ENCODE peak calls at places on chromosomes 12 and 14, in nine cellular contexts. L is heart left ventricle, S is prostate gland, Y is GM13976, D is WTC11, P is kidney epithelial cell, Q is heart right ventricle, H is ovary, E is WERI-Rb-1. W is an unnamed sample.

GRCh38 chr12:114405449-114406271 is at the start of gene TBX5:
- DNase-seq in L (no peak), S (no peak), Y (peak), D (peak), P (no peak), Q (no peak), H (no peak), E (peak), W (no peak)

GRCh38 chr12:124334266-124334665 is 39.4 kb downstream of the RFLNA start:
- DNase-seq in L (no peak), S (no peak), Y (no peak), D (no peak), P (no peak), Q (no peak), H (no peak), E (no peak), W (no peak)

GRCh38 chr14:61193471-61193870 is 87.7 kb downstream of the TMEM30B start:
- DNase-seq in L (no peak), S (no peak), Y (no peak), D (no peak), P (no peak), Q (no peak), H (no peak), E (no peak), W (no peak)

GRCh38 chr12:64679487-64679983 is 69.2 kb downstream of the RASSF3 start:
- DNase-seq in L (peak), S (peak), Y (no peak), D (no peak), P (peak), Q (peak), H (peak), E (no peak), W (peak)

GRCh38 chr12:39503445-39503844 is 60.5 kb upstream of the KIF21A start:
- DNase-seq in L (no peak), S (no peak), Y (no peak), D (no peak), P (peak), Q (no peak), H (no peak), E (no peak), W (no peak)

GRCh38 chr14:76955575-76956252 is 72.8 kb downstream of the IRF2BPL start:
- DNase-seq in L (no peak), S (peak), Y (peak), D (no peak), P (no peak), Q (no peak), H (no peak), E (no peak), W (peak)

GRCh38 chr14:72479471-72479931 is 414.4 kb downstream of the DPF3 start:
- DNase-seq in L (no peak), S (no peak), Y (no peak), D (no peak), P (no peak), Q (no peak), H (no peak), E (no peak), W (peak)

GRCh38 chr12:51973560-51973959 is 22.1 kb downstream of the ACVR1B start:
- DNase-seq in L (no peak), S (no peak), Y (no peak), D (no peak), P (no peak), Q (no peak), H (no peak), E (no peak), W (no peak)

GRCh38 chr12:2925322-2925995 is 33.7 kb upstream of the TEAD4 start:
- DNase-seq in L (no peak), S (no peak), Y (peak), D (no peak), P (no peak), Q (no peak), H (no peak), E (no peak), W (no peak)

GRCh38 chr12:29072631-29073030 is 76.4 kb upstream of the FAR2 start:
- DNase-seq in L (no peak), S (no peak), Y (no peak), D (no peak), P (peak), Q (no peak), H (no peak), E (no peak), W (no peak)

GRCh38 chr12:2877959-2878732 is 1.1 kb downstream of the RHNO1 start:
- DNase-seq in L (no peak), S (no peak), Y (no peak), D (no peak), P (no peak), Q (no peak), H (peak), E (peak), W (peak)

GRCh38 chr12:29534935-29535334 is 37.4 kb upstream of the OVCH1 start:
- DNase-seq in L (no peak), S (no peak), Y (no peak), D (no peak), P (no peak), Q (no peak), H (no peak), E (no peak), W (no peak)

GRCh38 chr14:33791971-33792370 is 158.9 kb downstream of the EGLN3 start:
- DNase-seq in L (no peak), S (no peak), Y (peak), D (no peak), P (no peak), Q (no peak), H (no peak), E (no peak), W (no peak)

GRCh38 chr14:80426686-80427085 is 215.4 kb upstream of the DIO2 start:
- DNase-seq in L (no peak), S (no peak), Y (no peak), D (no peak), P (no peak), Q (no peak), H (no peak), E (no peak), W (no peak)

GRCh38 chr12:7667025-7667575 is 1.4 kb upstream of the APOBEC1 start:
- DNase-seq in L (no peak), S (no peak), Y (no peak), D (no peak), P (no peak), Q (no peak), H (no peak), E (no peak), W (no peak)

GRCh38 chr14:67622675-67623074 is 3.0 kb downstream of the ARG2 start:
- DNase-seq in L (no peak), S (peak), Y (no peak), D (peak), P (no peak), Q (no peak), H (no peak), E (no peak), W (peak)

GRCh38 chr12:43551971-43552559 is at the start of gene ADAMTS20:
- DNase-seq in L (no peak), S (no peak), Y (peak), D (peak), P (no peak), Q (no peak), H (no peak), E (peak), W (no peak)

GRCh38 chr14:20350860-20351259 is 7.4 kb downstream of the PARP2 start:
- DNase-seq in L (no peak), S (no peak), Y (no peak), D (no peak), P (no peak), Q (no peak), H (no peak), E (no peak), W (no peak)
- TF ChIP-seq CTCF in L (no peak), S (peak), Y (no peak), D (no peak), P (peak), Q (peak), H (no peak), E (peak), W (no peak)

GRCh38 chr14:100902295-100902694 is 1.2 kb downstream of the RTL1 start:
- DNase-seq in L (no peak), S (no peak), Y (peak), D (peak), P (no peak), Q (no peak), H (peak), E (no peak), W (no peak)
- TF ChIP-seq CTCF in L (no peak), S (no peak), Y (no peak), D (no peak), P (peak), Q (no peak), H (no peak), E (peak), W (no peak)

GRCh38 chr14:78673845-78674244 is 503.7 kb downstream of the NRXN3 start:
- DNase-seq in L (no peak), S (no peak), Y (no peak), D (no peak), P (no peak), Q (no peak), H (no peak), E (peak), W (no peak)
- TF ChIP-seq CTCF in L (no peak), S (no peak), Y (no peak), D (no peak), P (no peak), Q (no peak), H (no peak), E (peak), W (no peak)

GRCh38 chr14:93332853-93333630 is at the start of gene BTBD7:
- DNase-seq in L (peak), S (peak), Y (peak), D (peak), P (peak), Q (peak), H (peak), E (peak), W (peak)
- TF ChIP-seq CTCF in L (no peak), S (peak), Y (no peak), D (no peak), P (peak), Q (peak), H (no peak), E (peak), W (no peak)

GRCh38 chr12:47856094-47856493 is 36.4 kb upstream of the HDAC7 start:
- DNase-seq in L (no peak), S (no peak), Y (no peak), D (no peak), P (no peak), Q (no peak), H (no peak), E (no peak), W (no peak)

GRCh38 chr12:47858511-47859266 is 39.0 kb upstream of the HDAC7 start:
- DNase-seq in L (no peak), S (no peak), Y (no peak), D (no peak), P (no peak), Q (no peak), H (no peak), E (no peak), W (no peak)

GRCh38 chr12:47854531-47854930 is 34.8 kb upstream of the HDAC7 start:
- DNase-seq in L (no peak), S (no peak), Y (no peak), D (no peak), P (no peak), Q (no peak), H (no peak), E (no peak), W (no peak)

GRCh38 chr12:47856721-47857575 is 37.2 kb upstream of the HDAC7 start:
- DNase-seq in L (no peak), S (no peak), Y (no peak), D (no peak), P (no peak), Q (no peak), H (no peak), E (no peak), W (no peak)

DNA sequence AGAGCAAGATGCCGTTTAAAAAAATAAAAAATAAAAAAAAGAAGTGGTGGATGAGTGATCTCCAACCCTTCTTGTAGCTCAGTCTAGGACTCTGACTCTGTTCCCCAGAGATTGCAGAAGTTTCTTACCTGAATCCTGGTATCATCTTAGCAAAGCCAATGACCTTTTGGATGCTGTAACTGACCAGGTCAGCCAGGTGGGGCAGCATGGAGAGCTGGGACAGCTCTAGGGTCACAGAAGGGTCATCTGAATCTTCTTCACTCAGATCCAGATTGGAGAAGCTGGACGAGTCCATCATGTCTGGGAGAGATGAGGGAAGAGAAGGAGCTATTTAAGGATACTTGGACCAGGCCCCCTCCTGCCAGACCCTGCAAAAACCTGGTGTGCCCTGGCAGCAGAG is 35.8 kb upstream of the HDAC7 start:
- DNase-seq in L (no peak), S (no peak), Y (no peak), D (no peak), P (no peak), Q (no peak), H (no peak), E (no peak), W (no peak)
- TF ChIP-seq CTCF in L (no peak), S (no peak), Y (no peak), D (no peak), P (no peak), Q (no peak), H (no peak), E (peak), W (no peak)